ENCODE peak calls at places on chromosomes 4 and X, in five cellular contexts. One of them, this sample, is unnamed.

GRCh38 chr4:41120297-41121217 is 93.8 kb downstream of the APBB2 start:
- DNase-seq in left ventricle myocardium inferior: peak; percentile 39
- DNase-seq in T-helper 2 cell treated with Interferon-gamma antibody and Interleukin-4, amounts not matched to agents 5 μg/mL and 100 μg/mL, for 36 hours: no peak
- DNase-seq in nucleus accumbens: peak; percentile 20
- DNase-seq in stimulated activated CD4-positive, alpha-beta T cell treated with anti-CD3 and anti-CD28 coated beads, Interleukin-2, amount 100 ng/mL, for 24 hours: no peak
- DNase-seq in this sample: peak; percentile 89

GRCh38 chr4:8274772-8275241 is 5.3 kb downstream of the HTRA3 start:
- DNase-seq in left ventricle myocardium inferior: peak; percentile 90
- DNase-seq in T-helper 2 cell treated with Interferon-gamma antibody and Interleukin-4, amounts not matched to agents 5 μg/mL and 100 μg/mL, for 36 hours: no peak
- DNase-seq in nucleus accumbens: peak; percentile 65
- DNase-seq in stimulated activated CD4-positive, alpha-beta T cell treated with anti-CD3 and anti-CD28 coated beads, Interleukin-2, amount 100 ng/mL, for 24 hours: no peak
- DNase-seq in this sample: peak; percentile 98

GRCh38 chr4:23015821-23016220 is 323.1 kb downstream of the GBA3 start:
- DNase-seq in left ventricle myocardium inferior: no peak
- DNase-seq in T-helper 2 cell treated with Interferon-gamma antibody and Interleukin-4, amounts not matched to agents 5 μg/mL and 100 μg/mL, for 36 hours: no peak
- DNase-seq in nucleus accumbens: no peak
- DNase-seq in stimulated activated CD4-positive, alpha-beta T cell treated with anti-CD3 and anti-CD28 coated beads, Interleukin-2, amount 100 ng/mL, for 24 hours: no peak
- DNase-seq in this sample: no peak

GRCh38 chr4:105277702-105278101 is 131.0 kb downstream of the TET2 start:
- DNase-seq in left ventricle myocardium inferior: no peak
- DNase-seq in T-helper 2 cell treated with Interferon-gamma antibody and Interleukin-4, amounts not matched to agents 5 μg/mL and 100 μg/mL, for 36 hours: no peak
- DNase-seq in nucleus accumbens: no peak
- DNase-seq in stimulated activated CD4-positive, alpha-beta T cell treated with anti-CD3 and anti-CD28 coated beads, Interleukin-2, amount 100 ng/mL, for 24 hours: no peak
- DNase-seq in this sample: no peak

GRCh38 chrX:111447298-111447697 is 35.3 kb upstream of the DCX start:
- DNase-seq in left ventricle myocardium inferior: no peak
- DNase-seq in T-helper 2 cell treated with Interferon-gamma antibody and Interleukin-4, amounts not matched to agents 5 μg/mL and 100 μg/mL, for 36 hours: no peak
- DNase-seq in nucleus accumbens: no peak
- DNase-seq in stimulated activated CD4-positive, alpha-beta T cell treated with anti-CD3 and anti-CD28 coated beads, Interleukin-2, amount 100 ng/mL, for 24 hours: no peak
- DNase-seq in this sample: no peak

GRCh38 chr4:56132835-56133234 is 184.1 kb downstream of the CEP135 start:
- DNase-seq in left ventricle myocardium inferior: no peak
- DNase-seq in T-helper 2 cell treated with Interferon-gamma antibody and Interleukin-4, amounts not matched to agents 5 μg/mL and 100 μg/mL, for 36 hours: no peak
- DNase-seq in nucleus accumbens: no peak
- DNase-seq in stimulated activated CD4-positive, alpha-beta T cell treated with anti-CD3 and anti-CD28 coated beads, Interleukin-2, amount 100 ng/mL, for 24 hours: no peak
- DNase-seq in this sample: no peak

GRCh38 chr4:36010531-36010930 is 233.8 kb downstream of the ARAP2 start:
- DNase-seq in left ventricle myocardium inferior: no peak
- DNase-seq in T-helper 2 cell treated with Interferon-gamma antibody and Interleukin-4, amounts not matched to agents 5 μg/mL and 100 μg/mL, for 36 hours: no peak
- DNase-seq in nucleus accumbens: no peak
- DNase-seq in stimulated activated CD4-positive, alpha-beta T cell treated with anti-CD3 and anti-CD28 coated beads, Interleukin-2, amount 100 ng/mL, for 24 hours: no peak
- DNase-seq in this sample: no peak

GRCh38 chr4:7964890-7965662 is 25.4 kb upstream of the AFAP1 start:
- DNase-seq in left ventricle myocardium inferior: peak; percentile 60
- DNase-seq in T-helper 2 cell treated with Interferon-gamma antibody and Interleukin-4, amounts not matched to agents 5 μg/mL and 100 μg/mL, for 36 hours: no peak
- DNase-seq in nucleus accumbens: no peak
- DNase-seq in stimulated activated CD4-positive, alpha-beta T cell treated with anti-CD3 and anti-CD28 coated beads, Interleukin-2, amount 100 ng/mL, for 24 hours: peak; percentile 45
- DNase-seq in this sample: no peak

GRCh38 chr4:6620891-6621555 is 19.5 kb upstream of the MRFAP1 start:
- DNase-seq in left ventricle myocardium inferior: no peak
- DNase-seq in T-helper 2 cell treated with Interferon-gamma antibody and Interleukin-4, amounts not matched to agents 5 μg/mL and 100 μg/mL, for 36 hours: no peak
- DNase-seq in nucleus accumbens: no peak
- DNase-seq in stimulated activated CD4-positive, alpha-beta T cell treated with anti-CD3 and anti-CD28 coated beads, Interleukin-2, amount 100 ng/mL, for 24 hours: no peak
- DNase-seq in this sample: no peak

GRCh38 chr4:17816142-17816541 is 5.4 kb downstream of the NCAPG start:
- DNase-seq in left ventricle myocardium inferior: no peak
- DNase-seq in T-helper 2 cell treated with Interferon-gamma antibody and Interleukin-4, amounts not matched to agents 5 μg/mL and 100 μg/mL, for 36 hours: no peak
- DNase-seq in nucleus accumbens: no peak
- DNase-seq in stimulated activated CD4-positive, alpha-beta T cell treated with anti-CD3 and anti-CD28 coated beads, Interleukin-2, amount 100 ng/mL, for 24 hours: no peak
- DNase-seq in this sample: no peak

GRCh38 chr4:24559889-24560288 is 24.5 kb downstream of the DHX15 start:
- DNase-seq in left ventricle myocardium inferior: no peak
- DNase-seq in T-helper 2 cell treated with Interferon-gamma antibody and Interleukin-4, amounts not matched to agents 5 μg/mL and 100 μg/mL, for 36 hours: no peak
- DNase-seq in nucleus accumbens: no peak
- DNase-seq in stimulated activated CD4-positive, alpha-beta T cell treated with anti-CD3 and anti-CD28 coated beads, Interleukin-2, amount 100 ng/mL, for 24 hours: no peak
- DNase-seq in this sample: peak; percentile 45

GRCh38 chr4:85787133-85787532 is 312.2 kb downstream of the ARHGAP24 start:
- DNase-seq in left ventricle myocardium inferior: no peak
- DNase-seq in T-helper 2 cell treated with Interferon-gamma antibody and Interleukin-4, amounts not matched to agents 5 μg/mL and 100 μg/mL, for 36 hours: no peak
- DNase-seq in nucleus accumbens: no peak
- DNase-seq in stimulated activated CD4-positive, alpha-beta T cell treated with anti-CD3 and anti-CD28 coated beads, Interleukin-2, amount 100 ng/mL, for 24 hours: no peak
- DNase-seq in this sample: peak; percentile 73

GRCh38 chr4:2588259-2588658 is 51.8 kb downstream of the FAM193A start:
- DNase-seq in left ventricle myocardium inferior: no peak
- DNase-seq in T-helper 2 cell treated with Interferon-gamma antibody and Interleukin-4, amounts not matched to agents 5 μg/mL and 100 μg/mL, for 36 hours: no peak
- DNase-seq in nucleus accumbens: no peak
- DNase-seq in stimulated activated CD4-positive, alpha-beta T cell treated with anti-CD3 and anti-CD28 coated beads, Interleukin-2, amount 100 ng/mL, for 24 hours: no peak
- DNase-seq in this sample: no peak